ENCODE peak calls at places on chromosome 14, in four cellular contexts. Y, V, B and I are unnamed samples.
A peak's percentile ranks its signal among the peaks of the same experiment; 100 is the strongest.

GRCh38 chr14:94625353-94625635 is 13.1 kb downstream of the SERPINA3 start:
- DNase-seq in Y (peak; percentile 0), B (no peak), V (no peak), I (no peak)

GRCh38 chr14:69615471-69616407 is 4.3 kb downstream of the SUSD6 start:
- DNase-seq in B (peak; percentile 85), Y (no peak), V (no peak), I (no peak)

GRCh38 chr14:31950331-31950730 is 126.8 kb upstream of the ARHGAP5 start:
- DNase-seq in V (no peak), Y (no peak), B (no peak), I (no peak)

GRCh38 chr14:44165286-44165685 is 341.8 kb downstream of the FSCB start:
- DNase-seq in B (no peak), Y (no peak), V (no peak), I (no peak)

GRCh38 chr14:49984419-49984818 is 91.5 kb downstream of the ARF6 start:
- DNase-seq in B (no peak), Y (no peak), V (no peak), I (no peak)

GRCh38 chr14:104404922-104405321 is 174.6 kb upstream of the C14orf180 start:
- DNase-seq in V (no peak), B (no peak), Y (peak; percentile 36), I (peak; percentile 26)

GRCh38 chr14:64213079-64213478 is 81.1 kb downstream of the ESR2 start:
- DNase-seq in B (no peak), V (no peak), Y (no peak), I (no peak)

GRCh38 chr14:104048758-104049496 is 36.6 kb upstream of the ASPG start:
- DNase-seq in B (no peak), Y (no peak), V (no peak), I (no peak)

GRCh38 chr14:36424478-36425102 is 95.4 kb downstream of the NKX2-1 start:
- DNase-seq in V (no peak), B (no peak), Y (no peak), I (no peak)

GRCh38 chr14:102335163-102335562 is 15.6 kb downstream of the ZNF839 start:
- DNase-seq in V (no peak), Y (no peak), B (no peak), I (no peak)

GRCh38 chr14:102442241-102443211 is 67.0 kb downstream of the ANKRD9 start:
- DNase-seq in V (no peak), B (no peak), Y (no peak), I (no peak)

GRCh38 chr14:28596336-28596735 is 170.3 kb upstream of the FOXG1 start:
- DNase-seq in B (no peak), Y (no peak), V (no peak), I (no peak)

GRCh38 chr14:103108749-103109207 is 14.3 kb downstream of the EXOC3L4 start:
- DNase-seq in V (no peak), Y (no peak), B (peak; percentile 80), I (no peak)

GRCh38 chr14:43503508-43503907 is 1003.6 kb downstream of the FSCB start:
- DNase-seq in Y (no peak), V (no peak), B (no peak), I (no peak)

GRCh38 chr14:28756896-28757570 is 9.6 kb upstream of the FOXG1 start:
- DNase-seq in Y (no peak), B (no peak), V (no peak), I (no peak)

GRCh38 chr14:106551265-106551664 is 1024.9 kb downstream of the TMEM121 start:
- DNase-seq in Y (no peak), B (no peak), V (no peak), I (no peak)

GRCh38 chr14:34098045-34098984 is 147.4 kb upstream of the EGLN3 start:
- DNase-seq in B (no peak), Y (no peak), V (no peak), I (no peak)

GRCh38 chr14:25394356-25394755 is 344.4 kb upstream of the STXBP6 start:
- DNase-seq in V (no peak), B (no peak), Y (no peak), I (no peak)

GRCh38 chr14:20626274-20626673 is 15.2 kb downstream of the OR6S1 start:
- DNase-seq in V (no peak), B (no peak), Y (no peak), I (no peak)

GRCh38 chr14:105173901-105174894 is 5.6 kb upstream of the JAG2 start:
- DNase-seq in V (no peak), B (peak; percentile 52), Y (no peak), I (no peak)

GRCh38 chr14:106844608-106845285 is 1318.4 kb downstream of the TMEM121 start:
- DNase-seq in Y (peak; percentile 85), B (peak; percentile 79), V (peak; percentile 75), I (no peak)

GRCh38 chr14:76868453-76869170 is 42.4 kb downstream of the LRRC74A start:
- DNase-seq in V (no peak), B (no peak), Y (no peak), I (no peak)

GRCh38 chr14:53534841-53535240 is 381.7 kb upstream of the DDHD1 start:
- DNase-seq in B (no peak), V (no peak), Y (no peak), I (no peak)

GRCh38 chr14:68124885-68125731 is 305.5 kb downstream of the RAD51B start:
- DNase-seq in B (no peak), V (no peak), Y (no peak), I (no peak)

GRCh38 chr14:52802597-52802996 is 11.2 kb upstream of the GNPNAT1 start:
- DNase-seq in B (no peak), Y (no peak), V (no peak), I (no peak)

GRCh38 chr14:96945721-96946120 is 148.5 kb downstream of the VRK1 start:
- DNase-seq in V (no peak), Y (no peak), B (no peak), I (no peak)

GRCh38 chr14:62076825-62077660 is 314.8 kb downstream of the SNAPC1 start:
- DNase-seq in B (no peak), V (no peak), Y (no peak), I (no peak)

GRCh38 chr14:88496414-88496813 is 58.4 kb downstream of the PTPN21 start:
- DNase-seq in B (no peak), V (no peak), Y (no peak), I (no peak)

GRCh38 chr14:96424104-96424989 is 32.4 kb downstream of the AK7 start:
- DNase-seq in V (no peak), Y (peak; percentile 76), B (peak; percentile 37), I (no peak)

GRCh38 chr14:104519721-104520120 is 59.8 kb upstream of the C14orf180 start:
- DNase-seq in V (no peak), B (no peak), Y (no peak), I (no peak)

GRCh38 chr14:90398841-90399540 is 2.2 kb downstream of the CALM1 start:
- DNase-seq in Y (no peak), V (no peak), B (no peak), I (no peak)
- H3K4me3 ChIP-seq in Y (peak overlapping the region; percentile 77), V (peak overlapping the region; percentile 99), B (peak overlapping the region; percentile 89), I (peak overlapping the region; percentile 78)

GRCh38 chr14:22882529-22883190 is 362 bp upstream of the REM2 start:
- DNase-seq in Y (no peak), V (no peak), B (no peak), I (no peak)
- H3K4me3 ChIP-seq in Y (no peak overlapping the region), V (no peak overlapping the region), B (no peak overlapping the region), I (no peak overlapping the region)

GRCh38 chr14:81313775-81314429 is 86.2 kb downstream of the STON2 start:
- DNase-seq in V (no peak), Y (no peak), B (no peak), I (no peak)
- H3K4me3 ChIP-seq in V (no peak overlapping the region), Y (no peak overlapping the region), B (no peak overlapping the region), I (no peak overlapping the region)

DNA sequence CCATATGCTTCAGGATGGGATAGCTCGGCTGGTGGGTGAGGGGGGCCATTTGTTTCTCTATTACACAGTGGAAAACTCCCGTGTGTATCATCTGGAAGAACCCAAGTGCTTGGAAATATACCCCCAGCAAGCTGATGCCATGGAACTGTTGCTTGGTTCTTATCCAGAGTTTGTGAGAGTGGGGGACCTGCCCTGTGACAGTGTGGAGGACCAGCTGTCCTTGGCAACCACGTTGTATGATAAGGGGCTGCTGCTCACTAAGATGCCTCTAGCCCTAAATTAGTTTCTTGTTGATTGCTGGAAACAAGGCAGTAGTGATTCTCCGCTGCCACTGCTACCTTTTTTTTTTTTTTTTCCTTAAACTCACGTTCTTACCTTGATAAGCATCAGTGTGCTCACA is 1.9 kb downstream of the RIOX1 start:
- DNase-seq in B (no peak), Y (no peak), V (no peak), I (no peak)
- H3K4me3 ChIP-seq in B (peak overlapping the region; percentile 87), Y (no peak overlapping the region), V (peak overlapping the region; percentile 84), I (no peak overlapping the region)

DNA sequence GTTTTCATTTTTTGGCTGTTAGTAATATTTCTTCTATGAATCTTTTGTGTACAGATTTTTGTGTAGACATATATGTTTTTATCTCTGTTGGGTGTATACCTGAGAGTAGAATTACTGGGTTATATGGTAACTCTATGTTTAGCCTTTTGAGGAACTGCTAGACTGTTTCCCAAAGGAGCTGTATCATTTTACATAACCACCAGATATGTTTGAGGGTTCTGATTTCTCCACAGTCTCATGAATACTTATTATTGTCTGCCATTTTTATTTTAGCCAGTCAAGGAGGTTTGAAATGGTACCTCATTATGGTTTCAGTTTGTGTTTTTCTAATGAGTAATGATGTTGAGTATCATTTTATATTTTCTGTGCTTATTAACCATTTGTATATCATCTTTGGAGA is 1.9 kb downstream of the PCNX4 start:
- DNase-seq in Y (no peak), V (no peak), B (no peak), I (no peak)
- H3K4me3 ChIP-seq in Y (no peak overlapping the region), V (peak overlapping the region; percentile 93), B (peak overlapping the region; percentile 78), I (peak overlapping the region; percentile 57)

GRCh38 chr14:75542585-75543091 is 20.4 kb downstream of the BATF start:
- DNase-seq in B (peak; percentile 69), Y (peak; percentile 79), V (peak; percentile 59), I (no peak)
- H3K4me3 ChIP-seq in B (peak overlapping the region; percentile 29), Y (no peak overlapping the region), V (no peak overlapping the region), I (no peak overlapping the region)

GRCh38 chr14:51653855-51654548 is 2.3 kb downstream of the FRMD6 start:
- DNase-seq in Y (no peak), B (no peak), V (no peak), I (no peak)
- H3K4me3 ChIP-seq in Y (peak overlapping the region; percentile 52), B (no peak overlapping the region), V (peak overlapping the region; percentile 95), I (peak overlapping the region; percentile 90)

GRCh38 chr14:92923744-92924103 is 774 bp downstream of the CHGA start:
- DNase-seq in B (no peak), Y (no peak), V (no peak), I (no peak)
- H3K4me3 ChIP-seq in B (no peak overlapping the region), Y (no peak overlapping the region), V (no peak overlapping the region), I (no peak overlapping the region)

GRCh38 chr14:99275222-99275584 is 3.2 kb upstream of the BCL11B start:
- DNase-seq in B (no peak), V (no peak), Y (no peak), I (no peak)
- H3K4me3 ChIP-seq in B (no peak overlapping the region), V (no peak overlapping the region), Y (no peak overlapping the region), I (no peak overlapping the region)